ENCODE peak calls at places on chromosomes 4 and X, in ten cellular contexts. One of them, this sample, is unnamed.

GRCh38 chr4:181077416-181077815 is 1165.8 kb upstream of the TENM3 start:
- DNase-seq in NCI-H1092: no peak
- DNase-seq in CD8-positive, alpha-beta T cell: no peak
- DNase-seq in endodermal cell: no peak
- DNase-seq in natural killer cell treated with Interleukin-12 subunit alpha and Interleukin-12 subunit beta and Interleukin-15 and Interleukin-18, amount 100 ng/mL, for 72 hours: no peak
- DNase-seq in Daoy: no peak
- DNase-seq in lower leg skin: no peak
- DNase-seq in DMS53: no peak
- DNase-seq in naive thymus-derived CD4-positive, alpha-beta T cell: no peak
- DNase-seq in astrocyte of the cerebellum: no peak
- DNase-seq in this sample: no peak

GRCh38 chr4:15132739-15133138 is 130.5 kb downstream of the CPEB2 start:
- DNase-seq in Daoy: no peak
- DNase-seq in DMS53: no peak
- DNase-seq in lower leg skin: no peak
- DNase-seq in naive thymus-derived CD4-positive, alpha-beta T cell: no peak
- DNase-seq in NCI-H1092: no peak
- DNase-seq in CD8-positive, alpha-beta T cell: no peak
- DNase-seq in astrocyte of the cerebellum: no peak
- DNase-seq in endodermal cell: no peak
- DNase-seq in natural killer cell treated with Interleukin-12 subunit alpha and Interleukin-12 subunit beta and Interleukin-15 and Interleukin-18, amount 100 ng/mL, for 72 hours: no peak
- DNase-seq in this sample: no peak

GRCh38 chr4:7679431-7679830 is 244.7 kb upstream of the PSAPL1 start:
- DNase-seq in lower leg skin: no peak
- DNase-seq in astrocyte of the cerebellum: no peak
- DNase-seq in DMS53: peak
- DNase-seq in natural killer cell treated with Interleukin-12 subunit alpha and Interleukin-12 subunit beta and Interleukin-15 and Interleukin-18, amount 100 ng/mL, for 72 hours: no peak
- DNase-seq in CD8-positive, alpha-beta T cell: no peak
- DNase-seq in NCI-H1092: no peak
- DNase-seq in endodermal cell: no peak
- DNase-seq in naive thymus-derived CD4-positive, alpha-beta T cell: no peak
- DNase-seq in Daoy: no peak
- DNase-seq in this sample: no peak

GRCh38 chrX:118499295-118499694 is 3.7 kb downstream of the DOCK11 start:
- DNase-seq in astrocyte of the cerebellum: no peak
- DNase-seq in endodermal cell: peak
- DNase-seq in CD8-positive, alpha-beta T cell: peak
- DNase-seq in Daoy: no peak
- DNase-seq in natural killer cell treated with Interleukin-12 subunit alpha and Interleukin-12 subunit beta and Interleukin-15 and Interleukin-18, amount 100 ng/mL, for 72 hours: no peak
- DNase-seq in lower leg skin: peak
- DNase-seq in DMS53: no peak
- DNase-seq in NCI-H1092: peak
- DNase-seq in naive thymus-derived CD4-positive, alpha-beta T cell: no peak
- DNase-seq in this sample: no peak

GRCh38 chr4:188439641-188440311 is 300.5 kb downstream of the TRIML1 start:
- DNase-seq in CD8-positive, alpha-beta T cell: no peak
- DNase-seq in naive thymus-derived CD4-positive, alpha-beta T cell: no peak
- DNase-seq in natural killer cell treated with Interleukin-12 subunit alpha and Interleukin-12 subunit beta and Interleukin-15 and Interleukin-18, amount 100 ng/mL, for 72 hours: no peak
- DNase-seq in DMS53: peak
- DNase-seq in NCI-H1092: peak
- DNase-seq in endodermal cell: peak
- DNase-seq in astrocyte of the cerebellum: no peak
- DNase-seq in Daoy: peak
- DNase-seq in lower leg skin: no peak
- DNase-seq in this sample: no peak

GRCh38 chr4:155602351-155603140 is 64.1 kb upstream of the GUCY1A1 start:
- DNase-seq in Daoy: no peak
- DNase-seq in DMS53: no peak
- DNase-seq in natural killer cell treated with Interleukin-12 subunit alpha and Interleukin-12 subunit beta and Interleukin-15 and Interleukin-18, amount 100 ng/mL, for 72 hours: no peak
- DNase-seq in NCI-H1092: no peak
- DNase-seq in naive thymus-derived CD4-positive, alpha-beta T cell: no peak
- DNase-seq in CD8-positive, alpha-beta T cell: no peak
- DNase-seq in lower leg skin: no peak
- DNase-seq in astrocyte of the cerebellum: no peak
- DNase-seq in endodermal cell: no peak
- DNase-seq in this sample: no peak

GRCh38 chrX:1249101-1249887 is 19.3 kb upstream of the CSF2RA start:
- DNase-seq in natural killer cell treated with Interleukin-12 subunit alpha and Interleukin-12 subunit beta and Interleukin-15 and Interleukin-18, amount 100 ng/mL, for 72 hours: peak
- DNase-seq in Daoy: peak
- DNase-seq in naive thymus-derived CD4-positive, alpha-beta T cell: peak
- DNase-seq in astrocyte of the cerebellum: no peak
- DNase-seq in endodermal cell: peak
- DNase-seq in lower leg skin: peak
- DNase-seq in DMS53: no peak
- DNase-seq in NCI-H1092: no peak
- DNase-seq in CD8-positive, alpha-beta T cell: peak
- DNase-seq in this sample: no peak

GRCh38 chr4:164508126-164508525 is 245.8 kb upstream of the SMIM31 start:
- DNase-seq in lower leg skin: no peak
- DNase-seq in natural killer cell treated with Interleukin-12 subunit alpha and Interleukin-12 subunit beta and Interleukin-15 and Interleukin-18, amount 100 ng/mL, for 72 hours: no peak
- DNase-seq in naive thymus-derived CD4-positive, alpha-beta T cell: no peak
- DNase-seq in endodermal cell: no peak
- DNase-seq in astrocyte of the cerebellum: no peak
- DNase-seq in CD8-positive, alpha-beta T cell: no peak
- DNase-seq in Daoy: no peak
- DNase-seq in NCI-H1092: no peak
- DNase-seq in DMS53: no peak
- DNase-seq in this sample: no peak

GRCh38 chrX:113275769-113276168 is 435.1 kb upstream of the AMOT start:
- DNase-seq in endodermal cell: no peak
- DNase-seq in lower leg skin: no peak
- DNase-seq in CD8-positive, alpha-beta T cell: no peak
- DNase-seq in natural killer cell treated with Interleukin-12 subunit alpha and Interleukin-12 subunit beta and Interleukin-15 and Interleukin-18, amount 100 ng/mL, for 72 hours: no peak
- DNase-seq in NCI-H1092: no peak
- DNase-seq in astrocyte of the cerebellum: no peak
- DNase-seq in naive thymus-derived CD4-positive, alpha-beta T cell: no peak
- DNase-seq in DMS53: peak
- DNase-seq in Daoy: no peak
- DNase-seq in this sample: no peak

GRCh38 chrX:136055651-136056221 is 70.5 kb downstream of the SLC9A6 start:
- DNase-seq in Daoy: peak
- DNase-seq in astrocyte of the cerebellum: peak
- DNase-seq in endodermal cell: no peak
- DNase-seq in natural killer cell treated with Interleukin-12 subunit alpha and Interleukin-12 subunit beta and Interleukin-15 and Interleukin-18, amount 100 ng/mL, for 72 hours: no peak
- DNase-seq in CD8-positive, alpha-beta T cell: peak
- DNase-seq in lower leg skin: peak
- DNase-seq in NCI-H1092: no peak
- DNase-seq in naive thymus-derived CD4-positive, alpha-beta T cell: no peak
- DNase-seq in DMS53: no peak
- DNase-seq in this sample: no peak

GRCh38 chr4:1767770-1768366 is 25.2 kb upstream of the FGFR3 start:
- DNase-seq in naive thymus-derived CD4-positive, alpha-beta T cell: peak
- DNase-seq in endodermal cell: peak
- DNase-seq in Daoy: peak
- DNase-seq in NCI-H1092: no peak
- DNase-seq in astrocyte of the cerebellum: no peak
- DNase-seq in CD8-positive, alpha-beta T cell: no peak
- DNase-seq in lower leg skin: no peak
- DNase-seq in DMS53: peak
- DNase-seq in natural killer cell treated with Interleukin-12 subunit alpha and Interleukin-12 subunit beta and Interleukin-15 and Interleukin-18, amount 100 ng/mL, for 72 hours: no peak
- DNase-seq in this sample: no peak

GRCh38 chrX:128458888-128459287 is 406.7 kb upstream of the ACTRT1 start:
- DNase-seq in natural killer cell treated with Interleukin-12 subunit alpha and Interleukin-12 subunit beta and Interleukin-15 and Interleukin-18, amount 100 ng/mL, for 72 hours: no peak
- DNase-seq in astrocyte of the cerebellum: peak
- DNase-seq in naive thymus-derived CD4-positive, alpha-beta T cell: no peak
- DNase-seq in endodermal cell: no peak
- DNase-seq in CD8-positive, alpha-beta T cell: no peak
- DNase-seq in Daoy: no peak
- DNase-seq in lower leg skin: no peak
- DNase-seq in NCI-H1092: no peak
- DNase-seq in DMS53: no peak
- DNase-seq in this sample: peak

GRCh38 chrX:41922125-41922521 is 1.2 kb downstream of the CASK start:
- DNase-seq in CD8-positive, alpha-beta T cell: peak
- DNase-seq in NCI-H1092: no peak
- DNase-seq in lower leg skin: no peak
- DNase-seq in astrocyte of the cerebellum: no peak
- DNase-seq in natural killer cell treated with Interleukin-12 subunit alpha and Interleukin-12 subunit beta and Interleukin-15 and Interleukin-18, amount 100 ng/mL, for 72 hours: no peak
- DNase-seq in endodermal cell: no peak
- DNase-seq in Daoy: peak
- DNase-seq in naive thymus-derived CD4-positive, alpha-beta T cell: peak
- DNase-seq in DMS53: peak
- DNase-seq in this sample: peak

GRCh38 chr4:70613893-70614572 is 14.5 kb upstream of the ENAM start:
- DNase-seq in NCI-H1092: no peak
- DNase-seq in natural killer cell treated with Interleukin-12 subunit alpha and Interleukin-12 subunit beta and Interleukin-15 and Interleukin-18, amount 100 ng/mL, for 72 hours: no peak
- DNase-seq in naive thymus-derived CD4-positive, alpha-beta T cell: no peak
- DNase-seq in lower leg skin: no peak
- DNase-seq in DMS53: no peak
- DNase-seq in CD8-positive, alpha-beta T cell: no peak
- DNase-seq in Daoy: no peak
- DNase-seq in astrocyte of the cerebellum: no peak
- DNase-seq in endodermal cell: no peak
- DNase-seq in this sample: no peak

GRCh38 chr4:11189756-11190155 is 238.9 kb downstream of the HS3ST1 start:
- DNase-seq in naive thymus-derived CD4-positive, alpha-beta T cell: no peak
- DNase-seq in astrocyte of the cerebellum: no peak
- DNase-seq in Daoy: no peak
- DNase-seq in natural killer cell treated with Interleukin-12 subunit alpha and Interleukin-12 subunit beta and Interleukin-15 and Interleukin-18, amount 100 ng/mL, for 72 hours: no peak
- DNase-seq in endodermal cell: no peak
- DNase-seq in lower leg skin: no peak
- DNase-seq in NCI-H1092: no peak
- DNase-seq in CD8-positive, alpha-beta T cell: no peak
- DNase-seq in DMS53: no peak
- DNase-seq in this sample: no peak

GRCh38 chr4:98663226-98664006 is 5.0 kb upstream of the TSPAN5 start:
- DNase-seq in NCI-H1092: no peak
- DNase-seq in natural killer cell treated with Interleukin-12 subunit alpha and Interleukin-12 subunit beta and Interleukin-15 and Interleukin-18, amount 100 ng/mL, for 72 hours: no peak
- DNase-seq in naive thymus-derived CD4-positive, alpha-beta T cell: peak
- DNase-seq in DMS53: no peak
- DNase-seq in endodermal cell: no peak
- DNase-seq in astrocyte of the cerebellum: no peak
- DNase-seq in Daoy: no peak
- DNase-seq in lower leg skin: no peak
- DNase-seq in CD8-positive, alpha-beta T cell: peak
- DNase-seq in this sample: peak

GRCh38 chrX:11908371-11908770 is 150.3 kb downstream of the MSL3 start:
- DNase-seq in NCI-H1092: no peak
- DNase-seq in DMS53: peak
- DNase-seq in natural killer cell treated with Interleukin-12 subunit alpha and Interleukin-12 subunit beta and Interleukin-15 and Interleukin-18, amount 100 ng/mL, for 72 hours: no peak
- DNase-seq in endodermal cell: peak
- DNase-seq in lower leg skin: no peak
- DNase-seq in Daoy: no peak
- DNase-seq in astrocyte of the cerebellum: no peak
- DNase-seq in naive thymus-derived CD4-positive, alpha-beta T cell: peak
- DNase-seq in CD8-positive, alpha-beta T cell: no peak
- DNase-seq in this sample: no peak

GRCh38 chrX:153925739-153926593 is at the start of gene ARHGAP4:
- DNase-seq in DMS53: peak
- DNase-seq in Daoy: no peak
- DNase-seq in naive thymus-derived CD4-positive, alpha-beta T cell: peak
- DNase-seq in NCI-H1092: no peak
- DNase-seq in endodermal cell: no peak
- DNase-seq in natural killer cell treated with Interleukin-12 subunit alpha and Interleukin-12 subunit beta and Interleukin-15 and Interleukin-18, amount 100 ng/mL, for 72 hours: peak
- DNase-seq in astrocyte of the cerebellum: no peak
- DNase-seq in CD8-positive, alpha-beta T cell: peak
- DNase-seq in lower leg skin: no peak
- DNase-seq in this sample: no peak

GRCh38 chrX:125628435-125628834 is 308.8 kb downstream of the TEX13C start:
- DNase-seq in NCI-H1092: no peak
- DNase-seq in naive thymus-derived CD4-positive, alpha-beta T cell: no peak
- DNase-seq in natural killer cell treated with Interleukin-12 subunit alpha and Interleukin-12 subunit beta and Interleukin-15 and Interleukin-18, amount 100 ng/mL, for 72 hours: no peak
- DNase-seq in lower leg skin: no peak
- DNase-seq in Daoy: no peak
- DNase-seq in DMS53: no peak
- DNase-seq in CD8-positive, alpha-beta T cell: no peak
- DNase-seq in endodermal cell: peak
- DNase-seq in astrocyte of the cerebellum: no peak
- DNase-seq in this sample: no peak

GRCh38 chr4:169114341-169114974 is 104.4 kb upstream of the CBR4 start:
- DNase-seq in lower leg skin: no peak
- DNase-seq in DMS53: no peak
- DNase-seq in natural killer cell treated with Interleukin-12 subunit alpha and Interleukin-12 subunit beta and Interleukin-15 and Interleukin-18, amount 100 ng/mL, for 72 hours: no peak
- DNase-seq in Daoy: no peak
- DNase-seq in astrocyte of the cerebellum: no peak
- DNase-seq in CD8-positive, alpha-beta T cell: no peak
- DNase-seq in endodermal cell: no peak
- DNase-seq in naive thymus-derived CD4-positive, alpha-beta T cell: no peak
- DNase-seq in NCI-H1092: no peak
- DNase-seq in this sample: no peak

GRCh38 chr4:153019906-153020305 is 83.8 kb downstream of the FHDC1 start:
- DNase-seq in lower leg skin: peak
- DNase-seq in CD8-positive, alpha-beta T cell: no peak
- DNase-seq in naive thymus-derived CD4-positive, alpha-beta T cell: no peak
- DNase-seq in DMS53: no peak
- DNase-seq in astrocyte of the cerebellum: no peak
- DNase-seq in Daoy: no peak
- DNase-seq in endodermal cell: no peak
- DNase-seq in NCI-H1092: no peak
- DNase-seq in natural killer cell treated with Interleukin-12 subunit alpha and Interleukin-12 subunit beta and Interleukin-15 and Interleukin-18, amount 100 ng/mL, for 72 hours: no peak
- DNase-seq in this sample: no peak